ENCODE peak calls at places on chromosomes 6 and 20, in nine cellular contexts. K is fibroblast of the aortic adventitia, W is uterus, C is stomach, N is left ventricle myocardium inferior, P is GM12865, J is breast epithelium, U is AG10803, A is AG09309. O is an unnamed sample.

GRCh38 chr6:27541212-27541931 is 68.5 kb upstream of the ZNF184 start:
- DNase-seq in K (no peak), W (no peak), C (no peak), N (no peak), P (peak), J (no peak), U (no peak), A (no peak), O (no peak)

GRCh38 chr6:5190467-5190866 is 70.3 kb downstream of the LYRM4 start:
- DNase-seq in K (peak), W (no peak), C (no peak), N (no peak), P (no peak), J (no peak), U (peak), A (peak), O (no peak)

GRCh38 chr6:129623008-129623732 is 86.8 kb downstream of the ARHGAP18 start:
- DNase-seq in K (no peak), W (no peak), C (no peak), N (no peak), P (peak), J (no peak), U (no peak), A (no peak), O (no peak)

GRCh38 chr6:142605922-142606321 is 304.1 kb downstream of the ADGRG6 start:
- DNase-seq in K (peak), W (no peak), C (no peak), N (no peak), P (no peak), J (no peak), U (peak), A (peak), O (no peak)

GRCh38 chr6:93393554-93394074 is 25.7 kb downstream of the EPHA7 start:
- DNase-seq in K (no peak), W (no peak), C (no peak), N (no peak), P (no peak), J (no peak), U (no peak), A (no peak), O (no peak)

GRCh38 chr6:137776786-137777185 is 90.3 kb upstream of the TNFAIP3 start:
- DNase-seq in K (peak), W (no peak), C (no peak), N (no peak), P (no peak), J (no peak), U (no peak), A (no peak), O (no peak)

GRCh38 chr6:126312013-126312665 is 27.8 kb upstream of the CENPW start:
- DNase-seq in K (peak), W (no peak), C (no peak), N (no peak), P (peak), J (no peak), U (no peak), A (no peak), O (no peak)

GRCh38 chr6:32967151-32968091 is 973 bp upstream of the BRD2 start:
- DNase-seq in K (peak), W (no peak), C (no peak), N (no peak), P (peak), J (no peak), U (peak), A (no peak), O (no peak)

GRCh38 chr20:14478126-14478525 is 140.7 kb upstream of the FLRT3 start:
- DNase-seq in K (no peak), W (no peak), C (no peak), N (no peak), P (no peak), J (no peak), U (no peak), A (no peak), O (no peak)

GRCh38 chr6:75396005-75396800 is 97.4 kb downstream of the FILIP1 start:
- DNase-seq in K (no peak), W (no peak), C (no peak), N (no peak), P (no peak), J (no peak), U (peak), A (no peak), O (no peak)

GRCh38 chr6:43091020-43091419 is 14.9 kb downstream of the PTK7 start:
- DNase-seq in K (no peak), W (no peak), C (no peak), N (no peak), P (no peak), J (no peak), U (no peak), A (no peak), O (no peak)

GRCh38 chr6:33668914-33669313 is 42.6 kb downstream of the UQCC2 start:
- DNase-seq in K (no peak), W (no peak), C (peak), N (no peak), P (peak), J (no peak), U (no peak), A (no peak), O (no peak)

GRCh38 chr6:169156108-169156821 is 97.4 kb downstream of the THBS2 start:
- DNase-seq in K (peak), W (no peak), C (peak), N (no peak), P (no peak), J (no peak), U (peak), A (no peak), O (no peak)

GRCh38 chr6:158410784-158411183 is 98.5 kb downstream of the TULP4 start:
- DNase-seq in K (no peak), W (no peak), C (no peak), N (no peak), P (no peak), J (no peak), U (no peak), A (no peak), O (no peak)

GRCh38 chr6:41367700-41368099 is 32.3 kb downstream of the NCR2 start:
- DNase-seq in K (peak), W (peak), C (peak), N (peak), P (no peak), J (no peak), U (peak), A (peak), O (no peak)

GRCh38 chr6:157091243-157091642 is 232.1 kb downstream of the TMEM242 start:
- DNase-seq in K (no peak), W (no peak), C (no peak), N (no peak), P (no peak), J (no peak), U (no peak), A (no peak), O (no peak)

GRCh38 chr6:13284646-13285045 is 43.7 kb downstream of the TBC1D7 start:
- DNase-seq in K (no peak), W (no peak), C (no peak), N (no peak), P (no peak), J (no peak), U (no peak), A (no peak), O (peak)

GRCh38 chr6:160930547-160931377 is 60.8 kb upstream of the MAP3K4 start:
- DNase-seq in K (peak), W (peak), C (peak), N (peak), P (peak), J (peak), U (peak), A (peak), O (peak)
- TF ChIP-seq CTCF in K (peak), W (peak), C (peak), N (peak), P (peak), J (peak), U (peak), A (peak), O (peak)

GRCh38 chr6:163955131-163955530 is 540.6 kb downstream of the QKI start:
- DNase-seq in K (no peak), W (no peak), C (no peak), N (no peak), P (no peak), J (no peak), U (peak), A (peak), O (no peak)
- TF ChIP-seq CTCF in K (no peak), W (no peak), C (no peak), N (no peak), P (no peak), J (no peak), U (no peak), A (no peak), O (no peak)

GRCh38 chr6:73455865-73456629 is 4.0 kb upstream of the CGAS start:
- DNase-seq in K (peak), W (no peak), C (no peak), N (no peak), P (peak), J (no peak), U (no peak), A (peak), O (no peak)

GRCh38 chr6:73452107-73452461 is at the start of gene CGAS:
- DNase-seq in K (peak), W (peak), C (peak), N (peak), P (peak), J (peak), U (peak), A (peak), O (peak)

GRCh38 chr6:73451166-73452106 is 661 bp downstream of the CGAS start:
- DNase-seq in K (peak), W (peak), C (peak), N (peak), P (peak), J (no peak), U (peak), A (no peak), O (peak)
- TF ChIP-seq CTCF in K (no peak), W (no peak), C (no peak), N (no peak), P (no peak), J (no peak), U (no peak), A (no peak), O (no peak)

DNA sequence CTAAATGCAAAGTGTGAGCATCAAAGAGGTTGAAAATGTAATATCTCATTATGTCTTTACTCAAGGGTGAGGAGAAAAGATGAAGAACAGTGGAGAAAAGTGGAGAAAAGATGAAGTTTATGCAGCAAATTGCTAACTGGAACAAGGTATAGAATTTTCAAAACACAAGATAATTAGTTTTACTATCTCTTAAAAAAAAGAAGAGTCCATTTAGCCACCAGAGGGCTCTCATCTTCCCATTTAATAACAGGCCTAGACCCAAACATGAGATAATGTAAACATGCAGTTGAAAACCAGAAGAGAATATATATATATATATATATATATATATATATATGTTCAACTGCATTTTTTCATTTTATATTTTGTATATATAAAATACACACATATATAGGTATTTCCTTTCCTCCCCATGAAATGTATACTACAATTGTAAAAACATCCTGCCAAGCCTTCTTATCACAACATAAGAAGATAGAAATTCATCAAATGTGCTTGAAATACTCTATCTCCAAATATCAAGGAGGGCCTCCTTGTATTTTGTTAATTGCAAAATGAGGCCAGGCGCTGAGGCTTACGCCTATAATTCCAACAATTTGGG is 78.4 kb downstream of the ADTRP start:
- DNase-seq in K (peak), W (no peak), C (no peak), N (no peak), P (peak), J (no peak), U (peak), A (no peak), O (no peak)
- TF ChIP-seq CTCF in K (peak), W (peak), C (peak), N (peak), P (peak), J (peak), U (peak), A (peak), O (peak)

O was measured in CD14-positive monocyte.